ENCODE peak calls at places on chromosomes 6 and 20, in five cellular contexts. One of them, this sample, is unnamed.

GRCh38 chr20:626579-626978 is 16.5 kb upstream of the TCF15 start:
- DNase-seq in PC-3: no peak
- DNase-seq in WTC11: no peak
- DNase-seq in progenitor cell of endocrine pancreas: no peak
- DNase-seq in mesothelial cell of epicardium: no peak
- DNase-seq in this sample: no peak

GRCh38 chr20:12984069-12984765 is 24.6 kb upstream of the SPTLC3 start:
- DNase-seq in PC-3: peak
- DNase-seq in WTC11: no peak
- DNase-seq in progenitor cell of endocrine pancreas: no peak
- DNase-seq in mesothelial cell of epicardium: no peak
- DNase-seq in this sample: no peak

GRCh38 chr20:26209171-26209941 is 512.7 kb upstream of the ZNF337 start:
- DNase-seq in PC-3: no peak
- DNase-seq in WTC11: peak
- DNase-seq in progenitor cell of endocrine pancreas: no peak
- DNase-seq in mesothelial cell of epicardium: peak
- DNase-seq in this sample: no peak

GRCh38 chr6:17580518-17581048 is 19.5 kb upstream of the FAM8A1 start:
- DNase-seq in PC-3: peak
- DNase-seq in WTC11: peak
- DNase-seq in progenitor cell of endocrine pancreas: peak
- DNase-seq in mesothelial cell of epicardium: no peak
- DNase-seq in this sample: peak

GRCh38 chr6:124924333-124924759 is 37.9 kb upstream of the RNF217 start:
- DNase-seq in PC-3: peak
- DNase-seq in WTC11: no peak
- DNase-seq in progenitor cell of endocrine pancreas: no peak
- DNase-seq in mesothelial cell of epicardium: no peak
- DNase-seq in this sample: no peak

GRCh38 chr6:137283940-137284910 is 65.0 kb upstream of the IFNGR1 start:
- DNase-seq in PC-3: peak
- DNase-seq in WTC11: no peak
- DNase-seq in progenitor cell of endocrine pancreas: no peak
- DNase-seq in mesothelial cell of epicardium: no peak
- DNase-seq in this sample: no peak

GRCh38 chr20:37386505-37387201 is 40.7 kb downstream of the SRC start:
- DNase-seq in PC-3: no peak
- DNase-seq in WTC11: no peak
- DNase-seq in progenitor cell of endocrine pancreas: no peak
- DNase-seq in mesothelial cell of epicardium: no peak
- DNase-seq in this sample: no peak

GRCh38 chr20:23320317-23320716 is 30.3 kb upstream of the NXT1 start:
- DNase-seq in PC-3: peak
- DNase-seq in WTC11: no peak
- DNase-seq in progenitor cell of endocrine pancreas: no peak
- DNase-seq in mesothelial cell of epicardium: no peak
- DNase-seq in this sample: no peak

GRCh38 chr6:88705601-88706000 is 257.8 kb downstream of the RNGTT start:
- DNase-seq in PC-3: no peak
- DNase-seq in WTC11: no peak
- DNase-seq in progenitor cell of endocrine pancreas: no peak
- DNase-seq in mesothelial cell of epicardium: no peak
- DNase-seq in this sample: no peak
- TF ChIP-seq CTCF in PC-3: no peak
- TF ChIP-seq CTCF in WTC11: no peak
- TF ChIP-seq CTCF in progenitor cell of endocrine pancreas: no peak
- TF ChIP-seq CTCF in mesothelial cell of epicardium: no peak
- TF ChIP-seq CTCF in this sample: no peak

GRCh38 chr6:155340464-155341129 is 26.3 kb upstream of the TFB1M start:
- DNase-seq in PC-3: peak
- DNase-seq in WTC11: no peak
- DNase-seq in progenitor cell of endocrine pancreas: no peak
- DNase-seq in mesothelial cell of epicardium: no peak
- DNase-seq in this sample: no peak
- TF ChIP-seq CTCF in PC-3: peak
- TF ChIP-seq CTCF in WTC11: no peak
- TF ChIP-seq CTCF in progenitor cell of endocrine pancreas: peak
- TF ChIP-seq CTCF in mesothelial cell of epicardium: no peak
- TF ChIP-seq CTCF in this sample: no peak

GRCh38 chr20:33838035-33838864 is 27.1 kb downstream of the CHMP4B start:
- DNase-seq in PC-3: no peak
- DNase-seq in WTC11: no peak
- DNase-seq in progenitor cell of endocrine pancreas: no peak
- DNase-seq in mesothelial cell of epicardium: no peak
- DNase-seq in this sample: no peak
- TF ChIP-seq CTCF in PC-3: peak
- TF ChIP-seq CTCF in WTC11: no peak
- TF ChIP-seq CTCF in progenitor cell of endocrine pancreas: peak
- TF ChIP-seq CTCF in mesothelial cell of epicardium: no peak
- TF ChIP-seq CTCF in this sample: no peak

DNA sequence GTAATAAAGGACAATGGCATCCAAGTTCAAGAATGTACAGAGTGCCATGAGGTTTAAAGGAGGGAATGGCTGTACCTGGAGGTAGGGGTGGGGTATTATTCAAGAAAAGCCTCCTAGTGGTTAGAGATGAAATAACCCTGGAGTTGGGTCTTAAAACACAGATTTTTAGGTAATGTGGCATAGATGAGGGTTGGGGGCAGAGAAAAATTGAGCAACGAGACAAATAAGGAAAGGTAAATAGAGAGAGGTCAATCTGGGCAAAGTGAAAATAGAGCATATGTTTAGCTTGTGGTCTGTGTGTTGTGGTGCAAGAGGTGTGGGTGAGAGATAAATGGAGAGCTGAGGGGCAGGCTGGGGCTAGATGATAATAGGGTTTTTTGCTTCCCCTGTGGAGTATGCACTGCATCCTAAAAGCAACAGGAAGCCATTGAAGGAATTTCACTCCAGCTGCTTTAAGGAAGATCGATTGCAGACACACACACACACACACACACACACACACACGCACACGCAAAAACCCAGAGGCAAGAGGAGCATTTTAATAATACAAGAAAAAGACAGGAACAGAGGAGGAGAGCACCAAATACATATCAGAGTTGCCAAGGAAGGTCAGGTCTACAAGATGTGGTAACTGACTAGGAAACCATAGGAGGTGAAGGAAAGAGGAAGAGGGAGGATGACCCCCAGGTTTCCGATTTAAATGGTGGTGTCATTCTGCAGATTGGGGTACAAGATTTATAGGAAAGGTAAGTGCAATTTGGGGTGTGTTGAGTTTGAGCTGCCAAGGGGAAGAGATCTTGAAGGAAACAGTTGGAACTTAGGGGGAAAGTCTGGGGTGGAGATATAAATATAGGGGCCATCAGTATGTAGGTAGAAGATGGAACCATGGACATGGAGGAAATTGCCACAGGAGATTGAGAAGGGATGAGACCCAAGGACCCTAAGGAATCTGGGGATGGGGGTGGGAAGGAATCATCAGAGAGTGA is 31.3 kb upstream of the ADGRF1 start:
- DNase-seq in PC-3: peak
- DNase-seq in WTC11: no peak
- DNase-seq in progenitor cell of endocrine pancreas: no peak
- DNase-seq in mesothelial cell of epicardium: no peak
- DNase-seq in this sample: no peak
- TF ChIP-seq CTCF in PC-3: peak
- TF ChIP-seq CTCF in WTC11: peak
- TF ChIP-seq CTCF in progenitor cell of endocrine pancreas: peak
- TF ChIP-seq CTCF in mesothelial cell of epicardium: peak
- TF ChIP-seq CTCF in this sample: no peak

GRCh38 chr6:31737315-31738047 is 1.2 kb upstream of the CLIC1 start:
- DNase-seq in PC-3: no peak
- DNase-seq in WTC11: no peak
- DNase-seq in progenitor cell of endocrine pancreas: no peak
- DNase-seq in mesothelial cell of epicardium: no peak
- DNase-seq in this sample: no peak

GRCh38 chr6:31739639-31740396 is at the start of gene MSH5:
- DNase-seq in PC-3: peak
- DNase-seq in WTC11: peak
- DNase-seq in progenitor cell of endocrine pancreas: peak
- DNase-seq in mesothelial cell of epicardium: peak
- DNase-seq in this sample: peak

GRCh38 chr6:31736026-31736767 is at the start of gene CLIC1:
- DNase-seq in PC-3: peak
- DNase-seq in WTC11: peak
- DNase-seq in progenitor cell of endocrine pancreas: peak
- DNase-seq in mesothelial cell of epicardium: peak
- DNase-seq in this sample: peak

GRCh38 chr6:31736768-31737314 is 511 bp upstream of the CLIC1 start:
- DNase-seq in PC-3: no peak
- DNase-seq in WTC11: no peak
- DNase-seq in progenitor cell of endocrine pancreas: no peak
- DNase-seq in mesothelial cell of epicardium: no peak
- DNase-seq in this sample: no peak

DNA sequence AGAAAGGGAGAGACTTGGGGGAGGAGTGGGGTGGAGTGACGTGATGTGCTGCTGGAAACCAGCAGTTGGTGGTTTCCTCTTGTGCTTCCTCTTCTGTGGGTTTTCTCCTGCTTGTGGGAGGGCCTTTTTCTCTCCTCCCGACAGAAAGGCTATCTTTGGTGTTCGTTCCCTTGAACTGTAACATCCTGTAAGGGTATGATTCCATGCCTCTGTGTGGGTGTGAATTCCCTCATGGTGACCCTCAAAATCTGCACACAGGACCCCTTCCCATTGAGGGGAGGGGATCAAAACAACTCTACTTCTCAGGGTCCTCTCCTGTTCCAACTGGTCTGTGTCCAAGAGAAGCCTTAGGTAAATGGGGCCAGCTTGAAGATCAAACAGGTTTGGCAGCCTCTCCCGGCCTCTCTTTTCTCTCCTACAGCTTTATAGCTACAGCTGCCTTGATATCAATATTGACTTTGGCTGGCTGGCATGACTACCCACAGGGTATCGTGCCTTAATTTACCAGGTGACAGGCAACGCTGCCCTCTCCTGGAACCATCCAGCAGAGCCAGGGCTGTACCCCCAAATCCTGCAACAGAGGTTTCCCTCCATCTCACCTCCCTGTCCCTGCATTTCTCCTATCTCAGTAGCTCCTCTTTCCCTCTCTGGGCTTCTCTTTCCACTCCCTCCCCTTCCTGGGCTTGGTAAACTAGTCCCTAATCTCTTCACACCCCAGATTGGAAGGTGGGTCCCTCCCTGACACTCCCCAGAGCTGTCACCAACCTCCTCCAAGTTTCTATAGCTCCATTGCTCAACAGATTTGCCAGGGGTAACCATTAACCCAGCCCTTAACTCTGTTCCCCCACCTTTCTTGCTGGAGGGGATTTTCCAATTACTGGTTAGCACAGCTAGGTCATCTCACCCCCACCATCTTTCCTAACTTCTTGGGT is 1.5 kb upstream of the MSH5 start:
- DNase-seq in PC-3: peak
- DNase-seq in WTC11: no peak
- DNase-seq in progenitor cell of endocrine pancreas: no peak
- DNase-seq in mesothelial cell of epicardium: no peak
- DNase-seq in this sample: no peak
- TF ChIP-seq CTCF in PC-3: peak
- TF ChIP-seq CTCF in WTC11: no peak
- TF ChIP-seq CTCF in progenitor cell of endocrine pancreas: no peak
- TF ChIP-seq CTCF in mesothelial cell of epicardium: no peak
- TF ChIP-seq CTCF in this sample: no peak

DNA sequence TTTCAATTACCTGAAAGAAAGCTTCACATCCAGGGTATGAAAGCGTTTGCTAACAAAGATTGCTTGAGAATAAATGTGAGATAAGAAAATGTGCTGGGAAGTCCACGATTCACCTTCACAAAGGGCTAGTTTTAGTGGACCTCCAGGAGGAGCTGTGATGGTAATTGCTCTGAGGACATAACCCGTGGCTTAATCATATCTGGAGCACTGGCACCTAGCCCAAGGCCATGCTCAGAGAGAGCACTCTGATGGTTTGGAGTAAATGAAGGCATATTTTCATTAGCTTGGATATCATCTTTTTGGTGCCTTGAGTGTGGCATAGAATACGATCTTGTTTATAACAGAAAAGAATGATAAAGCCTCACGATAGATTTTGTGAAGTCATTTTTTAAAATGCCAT is 46.9 kb upstream of the BACH2 start:
- DNase-seq in PC-3: peak
- DNase-seq in WTC11: no peak
- DNase-seq in progenitor cell of endocrine pancreas: no peak
- DNase-seq in mesothelial cell of epicardium: no peak
- DNase-seq in this sample: no peak
- TF ChIP-seq CTCF in PC-3: no peak
- TF ChIP-seq CTCF in WTC11: no peak
- TF ChIP-seq CTCF in progenitor cell of endocrine pancreas: no peak
- TF ChIP-seq CTCF in mesothelial cell of epicardium: no peak
- TF ChIP-seq CTCF in this sample: no peak

GRCh38 chr20:32463642-32464400 is 105.7 kb downstream of the ASXL1 start:
- DNase-seq in PC-3: no peak
- DNase-seq in WTC11: no peak
- DNase-seq in progenitor cell of endocrine pancreas: no peak
- DNase-seq in mesothelial cell of epicardium: no peak
- DNase-seq in this sample: no peak
- TF ChIP-seq CTCF in PC-3: no peak
- TF ChIP-seq CTCF in WTC11: no peak
- TF ChIP-seq CTCF in progenitor cell of endocrine pancreas: no peak
- TF ChIP-seq CTCF in mesothelial cell of epicardium: no peak
- TF ChIP-seq CTCF in this sample: no peak

GRCh38 chr6:46102123-46102522 is 27.7 kb upstream of the ENPP4 start:
- DNase-seq in PC-3: no peak
- DNase-seq in WTC11: no peak
- DNase-seq in progenitor cell of endocrine pancreas: no peak
- DNase-seq in mesothelial cell of epicardium: no peak
- DNase-seq in this sample: no peak

GRCh38 chr6:46104209-46104608 is 25.6 kb upstream of the ENPP4 start:
- DNase-seq in PC-3: no peak
- DNase-seq in WTC11: no peak
- DNase-seq in progenitor cell of endocrine pancreas: no peak
- DNase-seq in mesothelial cell of epicardium: no peak
- DNase-seq in this sample: no peak

GRCh38 chr6:46099952-46100351 is 29.8 kb upstream of the ENPP4 start:
- DNase-seq in PC-3: no peak
- DNase-seq in WTC11: no peak
- DNase-seq in progenitor cell of endocrine pancreas: no peak
- DNase-seq in mesothelial cell of epicardium: no peak
- DNase-seq in this sample: no peak

GRCh38 chr6:46105568-46105967 is 24.2 kb upstream of the ENPP4 start:
- DNase-seq in PC-3: no peak
- DNase-seq in WTC11: no peak
- DNase-seq in progenitor cell of endocrine pancreas: no peak
- DNase-seq in mesothelial cell of epicardium: no peak
- DNase-seq in this sample: no peak

DNA sequence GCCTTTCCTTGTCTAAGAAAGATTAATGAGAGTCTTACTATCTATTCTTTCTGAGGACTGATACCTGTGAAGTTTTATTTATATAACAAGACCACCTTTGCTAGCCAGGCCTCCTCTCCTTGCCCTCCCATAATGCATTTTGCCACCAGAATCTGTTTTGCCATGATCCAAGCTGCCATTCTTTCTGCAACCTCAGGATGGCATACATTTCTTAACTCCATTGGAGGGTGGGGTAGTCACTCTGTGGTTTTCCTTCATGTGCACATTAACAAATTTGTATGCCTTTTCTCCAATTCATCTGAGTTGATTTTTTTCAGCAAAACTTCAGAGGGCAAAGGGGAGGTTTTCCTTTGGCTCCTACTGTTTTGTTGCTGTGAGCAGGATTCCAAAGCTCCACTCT is 26.4 kb upstream of the ENPP4 start:
- DNase-seq in PC-3: peak
- DNase-seq in WTC11: no peak
- DNase-seq in progenitor cell of endocrine pancreas: no peak
- DNase-seq in mesothelial cell of epicardium: no peak
- DNase-seq in this sample: no peak
- TF ChIP-seq CTCF in PC-3: peak
- TF ChIP-seq CTCF in WTC11: no peak
- TF ChIP-seq CTCF in progenitor cell of endocrine pancreas: no peak
- TF ChIP-seq CTCF in mesothelial cell of epicardium: no peak
- TF ChIP-seq CTCF in this sample: no peak